ENCODE peak calls at places on chromosomes 3 and 15, in four cellular contexts. H is fibroblast of lung, L is mesenchymal stem cell, R is MM.1S. J is an unnamed sample.

GRCh38 chr3:150317469-150317868 is 90.6 kb upstream of the TSC22D2 start:
- DNase-seq in L (no peak), R (no peak), H (no peak), J (no peak)

GRCh38 chr3:142003291-142003690 is 126.8 kb downstream of the ATP1B3 start:
- DNase-seq in L (no peak), H (no peak), R (no peak), J (no peak)

GRCh38 chr3:43687499-43687811 is 3.3 kb upstream of the ABHD5 start:
- DNase-seq in L (no peak), H (no peak), R (no peak), J (no peak)

GRCh38 chr3:172221550-172221949 is 182.2 kb downstream of the FNDC3B start:
- DNase-seq in H (peak; percentile 69), R (no peak), L (peak; percentile 83), J (no peak)

GRCh38 chr15:37109952-37110630 is 9.7 kb upstream of the MEIS2 start:
- DNase-seq in R (no peak), L (peak; percentile 81), H (peak; percentile 34), J (no peak)

GRCh38 chr15:29568840-29569532 is 253.3 kb downstream of the TJP1 start:
- DNase-seq in L (no peak), R (peak; percentile 44), H (no peak), J (peak; percentile 66)

GRCh38 chr15:57685719-57686118 is 20.8 kb upstream of the POLR2M start:
- DNase-seq in R (no peak), H (no peak), L (no peak), J (no peak)

GRCh38 chr3:4751057-4752051 is 227.9 kb upstream of the BHLHE40 start:
- DNase-seq in H (peak; percentile 62), R (no peak), L (peak; percentile 74), J (peak; percentile 17)

GRCh38 chr3:53748512-53749271 is 97.5 kb downstream of the CHDH start:
- DNase-seq in H (no peak), R (no peak), L (no peak), J (no peak)

GRCh38 chr3:12178091-12178820 is 19.5 kb upstream of the TIMP4 start:
- DNase-seq in L (peak; percentile 72), R (no peak), H (peak; percentile 63), J (peak; percentile 10)

GRCh38 chr3:28972921-28973320 is 307.9 kb upstream of the RBMS3 start:
- DNase-seq in L (peak; percentile 29), H (peak; percentile 23), R (no peak), J (no peak)

GRCh38 chr3:4340411-4341335 is 37.5 kb downstream of the SETMAR start:
- DNase-seq in R (no peak), H (peak; percentile 29), L (peak; percentile 6), J (no peak)

GRCh38 chr15:34018021-34018645 is 20.9 kb downstream of the AVEN start:
- DNase-seq in H (no peak), L (no peak), R (no peak), J (no peak)

GRCh38 chr3:155386306-155386705 is 92.8 kb upstream of the STRIT1 start:
- DNase-seq in H (no peak), R (no peak), L (no peak), J (no peak)

GRCh38 chr3:30504939-30505338 is 101.5 kb upstream of the TGFBR2 start:
- DNase-seq in L (no peak), R (no peak), H (no peak), J (no peak)

GRCh38 chr3:130955481-130955880 is 61.6 kb downstream of the ATP2C1 start:
- DNase-seq in R (no peak), L (no peak), H (no peak), J (no peak)

GRCh38 chr3:17494117-17494809 is 248.2 kb downstream of the TBC1D5 start:
- DNase-seq in H (no peak), R (no peak), L (no peak), J (peak; percentile 78)

GRCh38 chr3:195003006-195003892 is 267.7 kb downstream of the XXYLT1 start:
- DNase-seq in L (no peak), H (peak; percentile 51), R (no peak), J (no peak)

GRCh38 chr3:174769171-174769570 is 90.0 kb upstream of the NAALADL2 start:
- DNase-seq in R (no peak), H (no peak), L (no peak), J (no peak)

GRCh38 chr15:89777821-89778380 is 1.8 kb downstream of the MESP2 start:
- DNase-seq in L (no peak), H (no peak), R (no peak), J (no peak)

GRCh38 chr3:58251653-58252052 is 14.1 kb downstream of the ABHD6 start:
- DNase-seq in L (no peak), H (no peak), R (no peak), J (no peak)

GRCh38 chr3:151795276-151795675 is 18.6 kb upstream of the AADAC start:
- DNase-seq in R (no peak), L (peak; percentile 61), H (peak; percentile 67), J (no peak)

GRCh38 chr15:90903733-90904536 is 833 bp downstream of the MAN2A2 start:
- DNase-seq in L (peak; percentile 24), R (peak; percentile 54), H (no peak), J (peak; percentile 82)
- H3K9ac ChIP-seq in L (peak overlapping the region; percentile 82), R (peak overlapping the region; percentile 73), H (no peak overlapping the region), J (no peak overlapping the region)

GRCh38 chr15:44265757-44266156 is 22.8 kb upstream of the GOLM2 start:
- DNase-seq in L (no peak), R (no peak), H (peak; percentile 18), J (no peak)
- H3K27ac ChIP-seq in L (no peak overlapping the region), R (no peak overlapping the region), H (no peak overlapping the region), J (no peak overlapping the region)

GRCh38 chr15:69153067-69153466 is 7.4 kb upstream of the GLCE start:
- DNase-seq in L (no peak), H (no peak), R (no peak), J (no peak)
- H3K27me3 ChIP-seq in L (peaks cover 29% of the 10 kb centered on the region), H (peaks cover 4% of the 10 kb centered on the region), R (no peaks in the 10 kb centered on the region), J (no peaks in the 10 kb centered on the region)

GRCh38 chr3:169348981-169349942 is 314.2 kb downstream of the MECOM start:
- DNase-seq in R (no peak), H (peak; percentile 9), L (no peak), J (peak; percentile 74)
- H3K9ac ChIP-seq in R (no peak overlapping the region), H (no peak overlapping the region), L (no peak overlapping the region), J (no peak overlapping the region)

GRCh38 chr15:94412979-94413741 is 181.8 kb downstream of the MCTP2 start:
- DNase-seq in H (peak; percentile 67), R (no peak), L (peak; percentile 56), J (peak; percentile 47)

GRCh38 chr15:94421711-94422110 is 190.3 kb downstream of the MCTP2 start:
- DNase-seq in L (peak; percentile 30), R (no peak), H (no peak), J (peak; percentile 54)

GRCh38 chr15:94414921-94415320 is 183.6 kb downstream of the MCTP2 start:
- DNase-seq in L (peak; percentile 28), H (no peak), R (no peak), J (peak; percentile 63)

GRCh38 chr15:94416829-94417228 is 185.5 kb downstream of the MCTP2 start:
- DNase-seq in R (no peak), H (no peak), L (no peak), J (no peak)

GRCh38 chr15:94417464-94418293 is 186.3 kb downstream of the MCTP2 start:
- DNase-seq in H (no peak), R (no peak), L (no peak), J (no peak)
- H3K27ac ChIP-seq in H (no peak overlapping the region), R (no peak overlapping the region), L (no peak overlapping the region), J (no peak overlapping the region)

GRCh38 chr15:88400069-88400468 is 67.1 kb downstream of the MRPL46 start:
- DNase-seq in L (no peak), H (no peak), R (no peak), J (no peak)

GRCh38 chr15:88397506-88397905 is 69.7 kb downstream of the MRPL46 start:
- DNase-seq in H (no peak), R (no peak), L (no peak), J (no peak)

GRCh38 chr15:88400591-88400990 is 66.6 kb downstream of the MRPL46 start:
- DNase-seq in L (no peak), R (no peak), H (no peak), J (peak; percentile 41)

GRCh38 chr15:88398011-88398410 is 69.2 kb downstream of the MRPL46 start:
- DNase-seq in L (no peak), R (no peak), H (no peak), J (no peak)

GRCh38 chr15:88399021-88399685 is 68.0 kb downstream of the MRPL46 start:
- DNase-seq in L (no peak), R (no peak), H (no peak), J (no peak)
- H3K27me3 ChIP-seq in L (no peaks in the 10 kb centered on the region), R (no peaks in the 10 kb centered on the region), H (no peaks in the 10 kb centered on the region), J (no peaks in the 10 kb centered on the region)

DNA sequence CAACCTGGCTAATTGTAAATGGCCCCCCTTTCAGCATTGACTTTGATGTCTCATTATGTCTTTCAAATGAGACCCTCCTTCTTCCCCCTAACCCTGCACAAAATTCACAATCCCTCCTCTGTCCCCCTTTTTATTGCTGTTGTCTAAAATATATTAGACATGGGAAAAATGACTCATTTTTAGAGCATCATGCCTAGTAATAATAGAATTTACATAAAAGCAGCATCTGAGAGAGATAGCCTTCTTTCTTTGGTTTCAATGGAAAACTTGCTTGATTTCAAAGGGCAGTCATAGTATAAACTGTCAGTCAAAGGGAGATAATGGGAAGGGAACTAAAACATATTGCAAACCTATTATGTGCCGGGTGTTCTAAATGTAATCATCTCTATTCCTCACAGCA is 34.6 kb upstream of the GREM1 start:
- DNase-seq in H (no peak), L (no peak), R (no peak), J (no peak)
- H3K9ac ChIP-seq in H (no peak overlapping the region), L (peak overlapping the region; percentile 73), R (no peak overlapping the region), J (no peak overlapping the region)